ENCODE peak calls at places on chromosomes 11 and 22, in four cellular contexts. Y is H1, B is H9, W is mesendoderm. O is an unnamed sample.

GRCh38 chr11:65978391-65979238 is 17.1 kb downstream of the SART1 start:
- DNase-seq in Y (no peak), B (no peak), W (no peak), O (no peak)

GRCh38 chr22:28395920-28396447 is 283.7 kb downstream of the TTC28 start:
- DNase-seq in Y (no peak), B (no peak), W (no peak), O (peak)

GRCh38 chr11:33691051-33691864 is 9.4 kb downstream of the C11orf91 start:
- DNase-seq in W (peak), B (no peak), Y (no peak), O (no peak)

GRCh38 chr11:68828155-68828931 is 13.4 kb downstream of the CPT1A start:
- DNase-seq in Y (no peak), W (no peak), B (no peak), O (no peak)

GRCh38 chr11:24082241-24082640 is 414.6 kb upstream of the LUZP2 start:
- DNase-seq in Y (no peak), W (no peak), B (no peak), O (peak)

GRCh38 chr11:4025957-4026324 is 68.7 kb upstream of the RRM1 start:
- DNase-seq in Y (no peak), W (no peak), B (no peak), O (peak)

GRCh38 chr11:3087373-3087772 is 30.1 kb upstream of the CARS1 start:
- DNase-seq in W (no peak), B (no peak), Y (no peak), O (no peak)

GRCh38 chr11:2387266-2387982 is 10.3 kb downstream of the CD81 start:
- DNase-seq in B (no peak), W (no peak), Y (no peak), O (peak)

GRCh38 chr11:120424970-120425332 is 86.6 kb upstream of the GRIK4 start:
- DNase-seq in B (no peak), Y (no peak), W (no peak), O (no peak)

GRCh38 chr11:67641302-67642147 is 2.0 kb upstream of the TBX10 start:
- DNase-seq in W (no peak), B (no peak), Y (no peak), O (no peak)

GRCh38 chr11:67642490-67643120 is 3.0 kb upstream of the TBX10 start:
- DNase-seq in Y (no peak), W (no peak), B (no peak), O (no peak)

GRCh38 chr11:67640021-67640757 is 626 bp upstream of the TBX10 start:
- DNase-seq in W (peak), Y (peak), B (peak), O (peak)

GRCh38 chr11:67640758-67641113 is 1.2 kb upstream of the TBX10 start:
- DNase-seq in B (no peak), W (no peak), Y (no peak), O (no peak)

GRCh38 chr11:67642148-67642475 is 2.5 kb upstream of the TBX10 start:
- DNase-seq in W (no peak), B (no peak), Y (no peak), O (no peak)
- H4K5ac ChIP-seq in W (no peak), B (no peak), Y (no peak), O (no peak)

GRCh38 chr11:92224394-92225205 is at the start of gene FAT3:
- DNase-seq in Y (peak), B (peak), W (peak), O (peak)

GRCh38 chr11:92222701-92223100 is 1.9 kb upstream of the FAT3 start:
- DNase-seq in Y (no peak), W (no peak), B (no peak), O (no peak)

GRCh38 chr11:92216789-92217188 is 7.8 kb upstream of the FAT3 start:
- DNase-seq in B (no peak), Y (no peak), W (no peak), O (no peak)

GRCh38 chr11:92225206-92225562 is 566 bp downstream of the FAT3 start:
- DNase-seq in B (no peak), Y (no peak), W (peak), O (no peak)

GRCh38 chr11:92219476-92219875 is 5.1 kb upstream of the FAT3 start:
- DNase-seq in Y (no peak), B (no peak), W (peak), O (no peak)
- H4K5ac ChIP-seq in Y (no peak), B (no peak), W (no peak), O (no peak)

DNA sequence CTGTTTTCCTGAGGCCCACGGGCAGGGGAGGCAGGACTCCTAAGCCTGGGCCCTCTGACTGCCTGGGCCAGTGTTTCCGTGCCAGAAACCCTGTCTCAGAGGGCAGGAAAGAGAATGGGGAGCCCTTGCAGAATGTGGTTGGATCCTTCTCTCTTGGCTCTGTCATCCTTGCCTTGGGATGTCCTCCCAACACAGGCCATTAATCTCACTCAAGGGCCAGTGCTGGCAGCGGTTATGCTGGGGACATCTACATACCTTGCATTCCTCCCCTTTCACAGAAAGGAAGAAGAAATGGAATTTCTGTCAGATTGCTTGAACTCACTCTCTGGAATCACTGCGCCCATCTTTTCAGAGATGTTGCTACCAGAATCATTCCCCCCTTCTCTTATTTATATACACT is 296.9 kb downstream of the KIRREL3 start:
- DNase-seq in Y (no peak), W (peak), B (no peak), O (no peak)
- H4K5ac ChIP-seq in Y (no peak), W (no peak), B (no peak), O (no peak)

GRCh38 chr22:22614065-22614464 is 30.3 kb upstream of the GGTLC2 start:
- DNase-seq in W (no peak), B (no peak), Y (no peak), O (no peak)

GRCh38 chr22:22618923-22619322 is 25.5 kb upstream of the GGTLC2 start:
- DNase-seq in Y (no peak), W (no peak), B (no peak), O (no peak)

GRCh38 chr22:22619765-22620414 is 24.5 kb upstream of the GGTLC2 start:
- DNase-seq in W (no peak), B (no peak), Y (no peak), O (no peak)

GRCh38 chr22:22618448-22618847 is 26.0 kb upstream of the GGTLC2 start:
- DNase-seq in Y (no peak), W (no peak), B (no peak), O (no peak)

DNA sequence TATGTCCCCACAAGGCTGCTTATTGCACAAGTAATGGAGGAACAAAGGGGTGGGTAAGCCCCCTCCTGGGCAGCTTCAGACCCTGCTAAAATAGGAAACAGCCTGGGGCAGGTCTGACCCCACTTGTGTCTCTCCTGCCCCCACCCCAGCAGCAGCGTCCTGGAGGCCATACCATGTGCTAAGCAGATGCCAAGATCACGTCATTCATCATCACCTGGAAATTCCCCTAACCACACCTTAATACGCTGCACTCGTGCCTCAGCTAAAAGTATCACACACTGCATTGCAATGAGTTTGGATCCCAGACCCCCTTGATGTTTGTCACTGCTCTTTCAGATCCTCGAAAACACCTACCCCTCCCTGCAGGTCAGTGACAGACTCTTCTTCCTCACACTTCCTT is 27.8 kb upstream of the GGTLC2 start:
- DNase-seq in B (no peak), W (no peak), Y (no peak), O (no peak)
- H4K5ac ChIP-seq in B (no peak), W (no peak), Y (no peak), O (no peak)

GRCh38 chr11:109343242-109343641 is 78.7 kb upstream of the C11orf87 start:
- DNase-seq in B (no peak), W (no peak), Y (no peak), O (no peak)
- H4K5ac ChIP-seq in B (no peak), W (no peak), Y (no peak), O (no peak)

DNA sequence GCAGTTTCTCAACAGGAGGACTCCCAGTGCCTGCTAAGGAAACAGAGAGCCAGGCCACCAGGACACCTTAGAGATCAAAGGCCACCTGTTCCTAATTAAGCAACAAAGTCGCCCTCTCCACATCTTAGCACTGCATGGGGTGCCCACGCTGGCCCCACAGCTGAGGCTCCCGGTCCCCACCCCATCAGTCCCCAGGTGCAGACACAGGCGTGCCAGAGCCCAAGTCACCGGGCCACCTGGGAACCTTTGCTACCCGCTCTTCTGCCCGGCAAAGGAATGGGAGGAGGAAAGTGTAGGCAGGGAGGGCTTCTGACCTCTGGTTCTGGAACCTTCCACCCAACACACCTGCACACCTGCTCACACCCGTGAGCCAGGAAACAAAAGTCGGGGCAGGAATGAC is 85.5 kb upstream of the PRR5 start:
- DNase-seq in W (no peak), B (no peak), Y (no peak), O (no peak)
- H4K5ac ChIP-seq in W (no peak), B (no peak), Y (no peak), O (no peak)

GRCh38 chr11:29127456-29127855 is 889.4 kb downstream of the KCNA4 start:
- DNase-seq in W (no peak), Y (no peak), B (no peak), O (no peak)
- H4K5ac ChIP-seq in W (no peak), Y (no peak), B (no peak), O (no peak)

O was measured in IMR-90.